ENCODE peak calls at places on chromosomes 3 and 15, in seven cellular contexts. J is neural progenitor cell, G is IMR-90, T is fibroblast of lung, Z is PC-3, Y is SK-N-SH, K is astrocyte. O is an unnamed sample.

GRCh38 chr3:82672966-82673365 is 911.5 kb upstream of the GBE1 start:
- DNase-seq in J (no peak), G (no peak), T (no peak), Z (peak; percentile 84), Y (no peak), K (peak; percentile 14), O (no peak)

GRCh38 chr3:52865994-52866393 is 31.2 kb upstream of the MUSTN1 start:
- DNase-seq in J (no peak), G (no peak), T (no peak), Z (no peak), Y (no peak), K (no peak), O (no peak)

GRCh38 chr15:74398183-74398582 is 30.7 kb upstream of the CYP11A1 start:
- DNase-seq in J (no peak), G (no peak), T (no peak), Z (peak; percentile 18), Y (no peak), K (no peak), O (no peak)

GRCh38 chr3:39657775-39658174 is 151.6 kb upstream of the MYRIP start:
- DNase-seq in J (no peak), G (no peak), T (no peak), Z (no peak), Y (no peak), K (no peak), O (no peak)

GRCh38 chr3:60048447-60048848 is 998.6 kb upstream of the CFAP20DC start:
- DNase-seq in J (no peak), G (no peak), T (no peak), Z (no peak), Y (no peak), K (no peak), O (no peak)

GRCh38 chr3:134328147-134328591 is 46.1 kb downstream of the AMOTL2 start:
- DNase-seq in J (no peak), G (peak; percentile 93), T (peak; percentile 89), Z (peak; percentile 81), Y (no peak), K (peak; percentile 97), O (no peak)

GRCh38 chr3:129046037-129046731 is 14.4 kb upstream of the GP9 start:
- DNase-seq in J (no peak), G (no peak), T (no peak), Z (no peak), Y (no peak), K (no peak), O (no peak)

GRCh38 chr3:42906085-42906904 is at the start of gene ZNF662:
- DNase-seq in J (no peak), G (no peak), T (peak; percentile 55), Z (no peak), Y (peak; percentile 88), K (no peak), O (no peak)

GRCh38 chr15:52100807-52101206 is 11.8 kb downstream of the BCL2L10 start:
- DNase-seq in J (no peak), G (peak; percentile 94), T (peak; percentile 96), Z (peak; percentile 81), Y (no peak), K (peak; percentile 86), O (no peak)

GRCh38 chr3:76051145-76051544 is 265.8 kb upstream of the ZNF717 start:
- DNase-seq in J (no peak), G (no peak), T (peak; percentile 27), Z (peak; percentile 48), Y (no peak), K (peak; percentile 8), O (no peak)

GRCh38 chr3:145628211-145628610 is 532.8 kb downstream of the PLOD2 start:
- DNase-seq in J (no peak), G (no peak), T (no peak), Z (no peak), Y (no peak), K (no peak), O (no peak)

GRCh38 chr3:55885721-55886120 is 398.6 kb upstream of the WNT5A start:
- DNase-seq in J (no peak), G (peak; percentile 82), T (peak; percentile 62), Z (peak; percentile 76), Y (no peak), K (peak; percentile 66), O (no peak)

GRCh38 chr3:173708191-173708590 is 310.6 kb downstream of the NLGN1 start:
- DNase-seq in J (no peak), G (no peak), T (no peak), Z (no peak), Y (no peak), K (no peak), O (no peak)
- H3K27me3 ChIP-seq in J (no peaks in the 10 kb centered on the region), G (no peaks in the 10 kb centered on the region), T (no peaks in the 10 kb centered on the region), Z (no peaks in the 10 kb centered on the region), Y (no peaks in the 10 kb centered on the region), K (no peaks in the 10 kb centered on the region), O (no peaks in the 10 kb centered on the region)

GRCh38 chr15:95687686-95688085 is 642.8 kb upstream of the NR2F2 start:
- DNase-seq in J (no peak), G (no peak), T (no peak), Z (no peak), Y (no peak), K (no peak), O (no peak)

GRCh38 chr15:95687056-95687455 is 643.4 kb upstream of the NR2F2 start:
- DNase-seq in J (no peak), G (peak; percentile 12), T (no peak), Z (no peak), Y (no peak), K (no peak), O (no peak)

GRCh38 chr15:95693917-95694316 is 636.6 kb upstream of the NR2F2 start:
- DNase-seq in J (no peak), G (peak; percentile 16), T (peak; percentile 49), Z (no peak), Y (no peak), K (no peak), O (no peak)

GRCh38 chr15:95690631-95691340 is 639.7 kb upstream of the NR2F2 start:
- DNase-seq in J (no peak), G (no peak), T (no peak), Z (peak; percentile 38), Y (no peak), K (peak; percentile 34), O (no peak)
- H2AFZ ChIP-seq in J (no peak overlapping the region), G (no peak overlapping the region), T (no peak overlapping the region), Z (no peak overlapping the region), Y (no peak overlapping the region), K (no peak overlapping the region), O (no peak overlapping the region)

GRCh38 chr15:71133734-71134464 is 18.6 kb downstream of the THSD4 start:
- DNase-seq in J (no peak), G (no peak), T (no peak), Z (no peak), Y (no peak), K (no peak), O (no peak)

GRCh38 chr15:71137138-71137518 is 21.9 kb downstream of the THSD4 start:
- DNase-seq in J (no peak), G (no peak), T (no peak), Z (no peak), Y (no peak), K (no peak), O (no peak)

GRCh38 chr15:71139264-71139663 is 24.0 kb downstream of the THSD4 start:
- DNase-seq in J (no peak), G (no peak), T (no peak), Z (no peak), Y (no peak), K (no peak), O (no peak)

GRCh38 chr15:71138473-71138872 is 23.2 kb downstream of the THSD4 start:
- DNase-seq in J (no peak), G (no peak), T (no peak), Z (no peak), Y (no peak), K (no peak), O (no peak)

GRCh38 chr15:71136159-71137137 is 21.2 kb downstream of the THSD4 start:
- DNase-seq in J (no peak), G (peak; percentile 90), T (peak; percentile 75), Z (peak; percentile 92), Y (no peak), K (peak; percentile 83), O (no peak)
- H3K9ac ChIP-seq in J (no peak overlapping the region), G (peak overlapping the region; percentile 20), T (no peak overlapping the region), Z (peak overlapping the region; percentile 57), Y (peak overlapping the region; percentile 65), K (peak overlapping the region; percentile 48), O (no peak overlapping the region)

GRCh38 chr3:123997543-123997942 is 5.6 kb upstream of the ROPN1 start:
- DNase-seq in J (no peak), G (peak; percentile 3), T (no peak), Z (no peak), Y (no peak), K (peak; percentile 34), O (no peak)

DNA sequence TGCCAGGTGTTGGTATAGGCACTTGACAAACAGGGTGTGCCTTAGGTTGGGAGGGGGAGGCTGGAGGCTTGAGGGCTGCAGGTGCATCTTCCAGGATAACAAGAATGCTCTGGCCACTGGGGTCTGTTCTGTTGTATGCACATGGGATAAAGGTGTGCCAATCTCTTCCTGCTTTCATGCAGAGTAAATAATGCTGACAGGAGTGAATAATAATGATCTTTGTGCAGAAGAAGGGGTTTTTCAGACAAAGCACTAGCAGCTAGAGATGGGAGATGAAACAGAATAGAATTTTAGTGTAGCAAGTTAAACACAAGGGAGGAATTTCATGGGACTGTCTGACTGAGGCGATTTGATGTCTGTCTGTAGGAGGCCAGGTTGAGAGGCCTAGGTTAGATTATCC is 1.9 kb upstream of the ROPN1 start:
- DNase-seq in J (no peak), G (no peak), T (no peak), Z (no peak), Y (no peak), K (no peak), O (no peak)
- H3K27me3 ChIP-seq in J (peaks cover 78% of the 10 kb centered on the region), G (peaks cover 46% of the 10 kb centered on the region), T (peaks cover 32% of the 10 kb centered on the region), Z (peaks cover 52% of the 10 kb centered on the region), Y (no peaks in the 10 kb centered on the region), K (peaks cover 35% of the 10 kb centered on the region), O (no peaks in the 10 kb centered on the region)

GRCh38 chr15:95292790-95293450 is 1037.6 kb upstream of the NR2F2 start:
- DNase-seq in J (no peak), G (no peak), T (peak; percentile 36), Z (peak; percentile 82), Y (no peak), K (no peak), O (no peak)
- H2AFZ ChIP-seq in J (peak overlapping the region; percentile 48), G (peak overlapping the region; percentile 88), T (peak overlapping the region; percentile 87), Z (peak overlapping the region; percentile 43), Y (no peak overlapping the region), K (no peak overlapping the region), O (no peak overlapping the region)

DNA sequence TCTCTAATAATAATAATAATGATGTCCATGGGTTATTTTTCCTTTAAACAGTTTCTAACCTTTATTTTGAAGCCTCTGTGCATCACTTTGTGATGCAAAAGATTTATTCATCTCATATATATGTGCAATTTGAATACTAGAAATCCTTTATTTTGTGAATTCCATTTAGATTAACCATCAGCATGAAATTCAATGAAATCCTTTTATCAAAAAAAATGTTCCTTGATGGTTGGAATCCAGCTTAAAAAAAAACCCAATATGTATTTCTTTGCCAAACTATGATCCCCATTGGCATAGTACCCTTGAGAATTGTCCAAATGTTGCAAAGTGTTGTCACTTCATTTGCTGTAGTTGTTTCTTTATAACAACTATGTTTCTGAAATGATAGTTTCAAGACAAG is 7.4 kb downstream of the TBC1D23 start:
- DNase-seq in J (no peak), G (peak; percentile 24), T (peak; percentile 42), Z (no peak), Y (no peak), K (no peak), O (no peak)
- H3K9ac ChIP-seq in J (no peak overlapping the region), G (no peak overlapping the region), T (no peak overlapping the region), Z (no peak overlapping the region), Y (peak overlapping the region; percentile 3), K (peak overlapping the region; percentile 67), O (no peak overlapping the region)

GRCh38 chr15:63381301-63382192 is at the start of gene CA12:
- DNase-seq in J (peak; percentile 70), G (peak; percentile 55), T (peak; percentile 57), Z (peak; percentile 55), Y (peak; percentile 65), K (peak; percentile 37), O (no peak)
- H3K27me3 ChIP-seq in J (peaks cover 58% of the 10 kb centered on the region), G (no peaks in the 10 kb centered on the region), T (no peaks in the 10 kb centered on the region), Z (no peaks in the 10 kb centered on the region), Y (no peaks in the 10 kb centered on the region), K (no peaks in the 10 kb centered on the region), O (no peaks in the 10 kb centered on the region)